ENCODE peak calls at places on chromosome 11, in seven cellular contexts. One of them, this sample, is unnamed.

GRCh38 chr11:31943056-31943780 is 132.1 kb upstream of the PAX6 start:
- DNase-seq in A549: no peak
- DNase-seq in K562: no peak
- DNase-seq in endothelial cell of umbilical vein: no peak
- DNase-seq in GM12878: peak; percentile 74
- DNase-seq in HCT116: no peak
- DNase-seq in H1: no peak
- DNase-seq in this sample: no peak

GRCh38 chr11:67302571-67303131 is 679 bp upstream of the SSH3 start:
- DNase-seq in A549: peak; percentile 62
- DNase-seq in K562: no peak
- DNase-seq in endothelial cell of umbilical vein: no peak
- DNase-seq in GM12878: no peak
- DNase-seq in HCT116: no peak
- DNase-seq in H1: peak; percentile 84
- DNase-seq in this sample: peak; percentile 72

GRCh38 chr11:128530119-128531091 is 57.0 kb downstream of the ETS1 start:
- DNase-seq in A549: no peak
- DNase-seq in K562: no peak
- DNase-seq in endothelial cell of umbilical vein: no peak
- DNase-seq in GM12878: no peak
- DNase-seq in HCT116: no peak
- DNase-seq in H1: no peak
- DNase-seq in this sample: no peak

GRCh38 chr11:112249871-112250590 is 10.6 kb downstream of the PLET1 start:
- DNase-seq in A549: no peak
- DNase-seq in K562: no peak
- DNase-seq in endothelial cell of umbilical vein: no peak
- DNase-seq in GM12878: no peak
- DNase-seq in HCT116: no peak
- DNase-seq in H1: no peak
- DNase-seq in this sample: no peak

GRCh38 chr11:69403556-69404215 is 77.8 kb upstream of the LINC01488 start:
- DNase-seq in A549: peak; percentile 37
- DNase-seq in K562: no peak
- DNase-seq in endothelial cell of umbilical vein: no peak
- DNase-seq in GM12878: no peak
- DNase-seq in HCT116: no peak
- DNase-seq in H1: no peak
- DNase-seq in this sample: peak; percentile 70

GRCh38 chr11:8721740-8722139 is 39.1 kb downstream of the RPL27A start:
- DNase-seq in A549: no peak
- DNase-seq in K562: no peak
- DNase-seq in endothelial cell of umbilical vein: no peak
- DNase-seq in GM12878: no peak
- DNase-seq in HCT116: no peak
- DNase-seq in H1: no peak
- DNase-seq in this sample: no peak

GRCh38 chr11:99988105-99988907 is 698.8 kb upstream of the ARHGAP42 start:
- DNase-seq in A549: no peak
- DNase-seq in K562: no peak
- DNase-seq in endothelial cell of umbilical vein: no peak
- DNase-seq in GM12878: no peak
- DNase-seq in HCT116: no peak
- DNase-seq in H1: no peak
- DNase-seq in this sample: no peak

GRCh38 chr11:114441921-114442320 is 2.7 kb downstream of the REXO2 start:
- DNase-seq in A549: no peak
- DNase-seq in K562: no peak
- DNase-seq in endothelial cell of umbilical vein: no peak
- DNase-seq in GM12878: no peak
- DNase-seq in HCT116: no peak
- DNase-seq in H1: no peak
- DNase-seq in this sample: no peak

GRCh38 chr11:100105605-100106358 is 581.3 kb upstream of the ARHGAP42 start:
- DNase-seq in A549: no peak
- DNase-seq in K562: no peak
- DNase-seq in endothelial cell of umbilical vein: no peak
- DNase-seq in GM12878: no peak
- DNase-seq in HCT116: no peak
- DNase-seq in H1: no peak
- DNase-seq in this sample: no peak

GRCh38 chr11:86990079-86990478 is 34.9 kb upstream of the FZD4 start:
- DNase-seq in A549: no peak
- DNase-seq in K562: no peak
- DNase-seq in endothelial cell of umbilical vein: no peak
- DNase-seq in GM12878: no peak
- DNase-seq in HCT116: no peak
- DNase-seq in H1: no peak
- DNase-seq in this sample: no peak

GRCh38 chr11:70650075-70650909 is 252.0 kb downstream of the CTTN start:
- DNase-seq in A549: peak; percentile 55
- DNase-seq in K562: peak; percentile 66
- DNase-seq in endothelial cell of umbilical vein: peak; percentile 30
- DNase-seq in GM12878: no peak
- DNase-seq in HCT116: peak; percentile 22
- DNase-seq in H1: peak; percentile 90
- DNase-seq in this sample: peak; percentile 80

GRCh38 chr11:94130589-94131362 is 2.1 kb downstream of the PANX1 start:
- DNase-seq in A549: no peak
- DNase-seq in K562: no peak
- DNase-seq in endothelial cell of umbilical vein: peak; percentile 36
- DNase-seq in GM12878: no peak
- DNase-seq in HCT116: no peak
- DNase-seq in H1: no peak
- DNase-seq in this sample: peak; percentile 47

GRCh38 chr11:8566613-8567210 is 27.3 kb downstream of the STK33 start:
- DNase-seq in A549: peak; percentile 44
- DNase-seq in K562: peak; percentile 8
- DNase-seq in endothelial cell of umbilical vein: peak; percentile 50
- DNase-seq in GM12878: peak; percentile 32
- DNase-seq in HCT116: peak; percentile 23
- DNase-seq in H1: no peak
- DNase-seq in this sample: peak; percentile 48

GRCh38 chr11:67352546-67353316 is 615 bp downstream of the POLD4 start:
- DNase-seq in A549: no peak
- DNase-seq in K562: peak; percentile 47
- DNase-seq in endothelial cell of umbilical vein: no peak
- DNase-seq in GM12878: no peak
- DNase-seq in HCT116: no peak
- DNase-seq in H1: no peak
- DNase-seq in this sample: peak; percentile 83

GRCh38 chr11:33258631-33259184 is 1.5 kb downstream of the HIPK3 start:
- DNase-seq in A549: peak; percentile 76
- DNase-seq in K562: no peak
- DNase-seq in endothelial cell of umbilical vein: peak; percentile 80
- DNase-seq in GM12878: no peak
- DNase-seq in HCT116: no peak
- DNase-seq in H1: no peak
- DNase-seq in this sample: no peak

GRCh38 chr11:69444381-69445130 is 36.9 kb upstream of the LINC01488 start:
- DNase-seq in A549: peak; percentile 48
- DNase-seq in K562: peak; percentile 85
- DNase-seq in endothelial cell of umbilical vein: no peak
- DNase-seq in GM12878: no peak
- DNase-seq in HCT116: no peak
- DNase-seq in H1: peak; percentile 74
- DNase-seq in this sample: peak; percentile 99

GRCh38 chr11:108198833-108199232 is 23.6 kb downstream of the NPAT start:
- DNase-seq in A549: no peak
- DNase-seq in K562: no peak
- DNase-seq in endothelial cell of umbilical vein: peak; percentile 7
- DNase-seq in GM12878: no peak
- DNase-seq in HCT116: no peak
- DNase-seq in H1: no peak
- DNase-seq in this sample: no peak

GRCh38 chr11:1060410-1060809 is 14.3 kb upstream of the MUC2 start:
- DNase-seq in A549: no peak
- DNase-seq in K562: no peak
- DNase-seq in endothelial cell of umbilical vein: no peak
- DNase-seq in GM12878: no peak
- DNase-seq in HCT116: no peak
- DNase-seq in H1: no peak
- DNase-seq in this sample: no peak

GRCh38 chr11:126997196-126997595 is 3.4 kb downstream of the KIRREL3 start:
- DNase-seq in A549: no peak
- DNase-seq in K562: no peak
- DNase-seq in endothelial cell of umbilical vein: no peak
- DNase-seq in GM12878: no peak
- DNase-seq in HCT116: no peak
- DNase-seq in H1: no peak
- DNase-seq in this sample: no peak

GRCh38 chr11:18844753-18845367 is 53.3 kb upstream of the PTPN5 start:
- DNase-seq in A549: peak; percentile 60
- DNase-seq in K562: peak; percentile 43
- DNase-seq in endothelial cell of umbilical vein: peak; percentile 29
- DNase-seq in GM12878: no peak
- DNase-seq in HCT116: peak; percentile 36
- DNase-seq in H1: no peak
- DNase-seq in this sample: peak; percentile 42

GRCh38 chr11:8257003-8257664 is 6.5 kb downstream of the LMO1 start:
- DNase-seq in A549: no peak
- DNase-seq in K562: no peak
- DNase-seq in endothelial cell of umbilical vein: no peak
- DNase-seq in GM12878: no peak
- DNase-seq in HCT116: no peak
- DNase-seq in H1: peak; percentile 8
- DNase-seq in this sample: no peak

GRCh38 chr11:64845125-64845735 is 777 bp upstream of the CDC42BPG start:
- DNase-seq in A549: no peak
- DNase-seq in K562: no peak
- DNase-seq in endothelial cell of umbilical vein: no peak
- DNase-seq in GM12878: no peak
- DNase-seq in HCT116: no peak
- DNase-seq in H1: no peak
- DNase-seq in this sample: peak; percentile 61
- H3K4me3 ChIP-seq in A549: peak overlapping the region; percentile 51
- H3K4me3 ChIP-seq in K562: peak overlapping the region; percentile 56
- H3K4me3 ChIP-seq in endothelial cell of umbilical vein: no peak overlapping the region
- H3K4me3 ChIP-seq in GM12878: peak overlapping the region; percentile 70
- H3K4me3 ChIP-seq in HCT116: peak overlapping the region; percentile 95
- H3K4me3 ChIP-seq in H1: peak overlapping the region; percentile 73
- H3K4me3 ChIP-seq in this sample: no peak overlapping the region

GRCh38 chr11:46680164-46680760 is 20.2 kb downstream of the ARHGAP1 start:
- DNase-seq in A549: no peak
- DNase-seq in K562: no peak
- DNase-seq in endothelial cell of umbilical vein: no peak
- DNase-seq in GM12878: no peak
- DNase-seq in HCT116: no peak
- DNase-seq in H1: no peak
- DNase-seq in this sample: no peak
- TF ChIP-seq MAX in A549: no peak
- TF ChIP-seq MAX in K562: no peak
- TF ChIP-seq MAX in endothelial cell of umbilical vein: no peak
- TF ChIP-seq MAX in GM12878: no peak
- TF ChIP-seq MAX in HCT116: no peak
- TF ChIP-seq MAX in H1: no peak
- TF ChIP-seq MAX in this sample: no peak

DNA sequence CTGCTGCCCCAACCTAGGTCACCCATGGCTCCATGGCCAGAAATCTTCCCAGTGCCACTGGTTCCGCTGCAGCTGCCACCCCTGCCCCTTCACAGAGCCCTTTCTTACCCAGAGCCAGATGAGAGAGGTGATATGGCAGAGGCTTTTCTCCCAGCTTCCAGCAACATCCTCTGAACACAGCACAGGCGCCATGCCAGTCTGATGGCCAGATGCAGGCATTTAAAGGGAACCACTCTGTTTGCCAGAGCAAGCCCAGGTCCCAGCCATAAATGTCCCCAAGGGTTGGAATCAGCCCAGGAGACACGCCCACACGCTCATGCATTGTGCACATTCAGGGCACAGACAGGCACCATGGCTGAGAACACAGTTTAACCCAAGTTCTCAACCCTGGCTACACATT is 114.2 kb upstream of the CSNK2A3 start:
- DNase-seq in A549: no peak
- DNase-seq in K562: no peak
- DNase-seq in endothelial cell of umbilical vein: no peak
- DNase-seq in GM12878: no peak
- DNase-seq in HCT116: no peak
- DNase-seq in H1: no peak
- DNase-seq in this sample: no peak
- H3K4me3 ChIP-seq in A549: no peak overlapping the region
- H3K4me3 ChIP-seq in K562: no peak overlapping the region
- H3K4me3 ChIP-seq in endothelial cell of umbilical vein: no peak overlapping the region
- H3K4me3 ChIP-seq in GM12878: no peak overlapping the region
- H3K4me3 ChIP-seq in HCT116: no peak overlapping the region
- H3K4me3 ChIP-seq in H1: no peak overlapping the region
- H3K4me3 ChIP-seq in this sample: no peak overlapping the region

GRCh38 chr11:65431452-65432132 is 9.0 kb downstream of the NEAT1 start:
- DNase-seq in A549: peak; percentile 36
- DNase-seq in K562: no peak
- DNase-seq in endothelial cell of umbilical vein: peak; percentile 35
- DNase-seq in GM12878: no peak
- DNase-seq in HCT116: no peak
- DNase-seq in H1: no peak
- DNase-seq in this sample: no peak

GRCh38 chr11:65430406-65431217 is 8.0 kb downstream of the NEAT1 start:
- DNase-seq in A549: peak; percentile 62
- DNase-seq in K562: no peak
- DNase-seq in endothelial cell of umbilical vein: peak; percentile 60
- DNase-seq in GM12878: no peak
- DNase-seq in HCT116: no peak
- DNase-seq in H1: no peak
- DNase-seq in this sample: peak; percentile 39

GRCh38 chr11:65428578-65429068 is 6.0 kb downstream of the NEAT1 start:
- DNase-seq in A549: no peak
- DNase-seq in K562: no peak
- DNase-seq in endothelial cell of umbilical vein: no peak
- DNase-seq in GM12878: no peak
- DNase-seq in HCT116: no peak
- DNase-seq in H1: no peak
- DNase-seq in this sample: no peak

GRCh38 chr11:65429069-65429681 is 6.6 kb downstream of the NEAT1 start:
- DNase-seq in A549: peak; percentile 84
- DNase-seq in K562: no peak
- DNase-seq in endothelial cell of umbilical vein: peak; percentile 70
- DNase-seq in GM12878: no peak
- DNase-seq in HCT116: no peak
- DNase-seq in H1: no peak
- DNase-seq in this sample: peak; percentile 60

DNA sequence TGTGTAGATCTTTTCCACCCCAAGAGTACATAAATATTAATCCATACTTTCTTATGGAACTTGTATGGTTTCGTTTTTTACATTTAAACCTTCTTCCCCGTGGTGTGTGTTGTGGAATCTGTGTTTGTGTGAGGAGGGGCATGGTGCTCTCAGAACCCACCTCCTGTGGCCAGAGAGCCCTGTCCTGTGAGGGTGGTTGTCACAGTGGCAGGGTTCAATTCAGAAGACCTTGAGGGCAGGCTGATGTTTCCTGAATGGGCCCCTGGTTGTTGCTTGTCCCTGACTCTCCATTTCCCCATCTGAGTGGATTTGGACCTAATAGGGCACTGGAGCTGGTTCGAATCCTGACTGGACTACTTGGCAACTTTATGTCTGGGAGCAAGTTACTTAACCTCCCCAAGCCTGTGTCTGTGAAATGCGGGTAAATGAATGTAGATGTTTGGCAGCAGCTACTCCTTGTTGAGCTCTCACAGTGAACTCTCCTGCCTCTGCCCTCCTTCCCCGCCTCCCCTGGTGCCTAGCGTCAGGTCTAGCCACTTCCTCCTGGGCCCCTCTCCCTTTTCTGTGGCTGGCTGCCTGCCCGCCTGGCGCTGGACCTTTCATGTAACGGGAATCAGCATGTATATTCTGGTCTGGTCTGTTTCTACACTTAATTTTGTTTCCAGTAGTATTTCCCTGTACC is 7.3 kb downstream of the NEAT1 start:
- DNase-seq in A549: peak; percentile 85
- DNase-seq in K562: no peak
- DNase-seq in endothelial cell of umbilical vein: peak; percentile 79
- DNase-seq in GM12878: no peak
- DNase-seq in HCT116: no peak
- DNase-seq in H1: no peak
- DNase-seq in this sample: peak; percentile 89
- TF ChIP-seq MAX in A549: peak; percentile 6
- TF ChIP-seq MAX in K562: no peak
- TF ChIP-seq MAX in endothelial cell of umbilical vein: no peak
- TF ChIP-seq MAX in GM12878: no peak
- TF ChIP-seq MAX in HCT116: no peak
- TF ChIP-seq MAX in H1: no peak
- TF ChIP-seq MAX in this sample: peak; percentile 46

This sample was measured in NB4.